ENCODE peak calls at places on chromosomes 6 and 20, in seven cellular contexts. F, N, A, L, W, J and Y are unnamed samples.

GRCh38 chr20:54692168-54692887 is 216.9 kb downstream of the DOK5 start:
- DNase-seq in F (no peak), N (no peak), A (no peak), L (no peak), W (no peak), J (no peak), Y (no peak)

GRCh38 chr20:10721112-10721896 is 47.5 kb upstream of the JAG1 start:
- DNase-seq in F (no peak), N (no peak), A (no peak), L (no peak), W (no peak), J (no peak), Y (no peak)

GRCh38 chr6:158826819-158827501 is 7.8 kb upstream of the EZR start:
- DNase-seq in F (no peak), N (no peak), A (no peak), L (no peak), W (no peak), J (no peak), Y (no peak)

GRCh38 chr6:5623769-5624168 is 362.5 kb downstream of the FARS2 start:
- DNase-seq in F (no peak), N (no peak), A (no peak), L (no peak), W (no peak), J (no peak), Y (no peak)

GRCh38 chr20:61112515-61112914 is 139.5 kb upstream of the CDH4 start:
- DNase-seq in F (no peak), N (no peak), A (no peak), L (no peak), W (no peak), J (no peak), Y (no peak)

GRCh38 chr6:89731924-89732568 is 87.5 kb downstream of the MDN1 start:
- DNase-seq in F (no peak), N (no peak), A (no peak), L (no peak), W (no peak), J (no peak), Y (no peak)

GRCh38 chr6:107550241-107550840 is 60.4 kb downstream of the SOBP start:
- DNase-seq in F (no peak), N (no peak), A (no peak), L (no peak), W (no peak), J (no peak), Y (no peak)

GRCh38 chr6:98486052-98486451 is 348.3 kb upstream of the POU3F2 start:
- DNase-seq in F (no peak), N (no peak), A (no peak), L (no peak), W (no peak), J (no peak), Y (no peak)

GRCh38 chr20:63962426-63963347 is 6.5 kb upstream of the UCKL1 start:
- DNase-seq in F (no peak), N (peak), A (no peak), L (no peak), W (no peak), J (no peak), Y (no peak)

GRCh38 chr6:8276148-8276547 is 159.2 kb downstream of the SLC35B3 start:
- DNase-seq in F (no peak), N (no peak), A (no peak), L (no peak), W (no peak), J (no peak), Y (no peak)

GRCh38 chr20:53967527-53967926 is 102.9 kb downstream of the BCAS1 start:
- DNase-seq in F (no peak), N (no peak), A (no peak), L (no peak), W (no peak), J (no peak), Y (no peak)

GRCh38 chr6:16079354-16079753 is 49.5 kb upstream of the MYLIP start:
- DNase-seq in F (no peak), N (no peak), A (no peak), L (no peak), W (no peak), J (no peak), Y (no peak)

GRCh38 chr6:112100561-112100960 is 13.2 kb downstream of the FAM229B start:
- DNase-seq in F (no peak), N (no peak), A (no peak), L (no peak), W (no peak), J (no peak), Y (no peak)

GRCh38 chr6:134722996-134723871 is 226.7 kb downstream of the ALDH8A1 start:
- DNase-seq in F (no peak), N (no peak), A (no peak), L (no peak), W (no peak), J (no peak), Y (no peak)

GRCh38 chr20:931401-931800 is 15.3 kb upstream of the ANGPT4 start:
- DNase-seq in F (no peak), N (no peak), A (no peak), L (no peak), W (no peak), J (no peak), Y (no peak)

GRCh38 chr6:127403636-127404035 is 55.6 kb downstream of the KIAA0408 start:
- DNase-seq in F (no peak), N (no peak), A (no peak), L (no peak), W (no peak), J (no peak), Y (no peak)

GRCh38 chr6:46525583-46525982 is 34.3 kb upstream of the RCAN2 start:
- DNase-seq in F (no peak), N (no peak), A (no peak), L (no peak), W (no peak), J (no peak), Y (no peak)

GRCh38 chr20:62503414-62504178 is 27.8 kb upstream of the GATA5 start:
- DNase-seq in F (no peak), N (no peak), A (no peak), L (no peak), W (no peak), J (no peak), Y (no peak)